ENCODE peak calls at places on chromosomes 7 and 10, in eight cellular contexts. M is NCI-H1436, N is HT-29, Z is kidney glomerular epithelial cell, W is hepatic stellate cell, H is suprapubic skin, T is fibroblast of mammary gland, P is lung microvascular endothelial cell. L is an unnamed sample.
A peak's percentile ranks its signal among the peaks of the same experiment; 100 is the strongest.

GRCh38 chr10:103502849-103503660 is 9.6 kb downstream of the NEURL1 start:
- DNase-seq in M (no peak), N (no peak), Z (no peak), W (no peak), H (no peak), T (no peak), P (no peak), L (no peak)

GRCh38 chr7:6375346-6376101 is 72.2 kb downstream of the DAGLB start:
- DNase-seq in M (no peak), N (peak; percentile 66), Z (no peak), W (no peak), H (no peak), T (peak; percentile 27), P (peak; percentile 41), L (no peak)

GRCh38 chr10:5076615-5077014 is 17.6 kb upstream of the AKR1C3 start:
- DNase-seq in M (no peak), N (no peak), Z (no peak), W (no peak), H (no peak), T (peak; percentile 36), P (no peak), L (peak; percentile 51)

GRCh38 chr10:76297787-76298281 is 866.4 kb downstream of the LRMDA start:
- DNase-seq in M (peak; percentile 77), N (no peak), Z (peak; percentile 98), W (no peak), H (no peak), T (no peak), P (no peak), L (no peak)

GRCh38 chr7:80450621-80451308 is 61.1 kb downstream of the GNAT3 start:
- DNase-seq in M (no peak), N (peak; percentile 63), Z (no peak), W (no peak), H (no peak), T (peak; percentile 39), P (no peak), L (peak; percentile 11)

GRCh38 chr10:31034041-31034918 is 2.6 kb upstream of the ZNF438 start:
- DNase-seq in M (no peak), N (no peak), Z (peak; percentile 68), W (peak; percentile 53), H (no peak), T (peak; percentile 96), P (peak; percentile 61), L (peak; percentile 88)

GRCh38 chr7:142716596-142716995 is 32.7 kb upstream of the PRSS1 start:
- DNase-seq in M (no peak), N (no peak), Z (no peak), W (no peak), H (no peak), T (no peak), P (no peak), L (no peak)

GRCh38 chr7:47945261-47946015 is 2.8 kb downstream of the PKD1L1 start:
- DNase-seq in M (peak; percentile 51), N (peak; percentile 85), Z (peak; percentile 32), W (peak; percentile 62), H (peak; percentile 88), T (peak; percentile 69), P (peak; percentile 77), L (no peak)

GRCh38 chr10:3825862-3826351 is 40.9 kb upstream of the KLF6 start:
- DNase-seq in M (no peak), N (no peak), Z (no peak), W (peak; percentile 19), H (no peak), T (peak; percentile 70), P (no peak), L (no peak)

GRCh38 chr7:51028128-51028830 is 245.6 kb upstream of the GRB10 start:
- DNase-seq in M (no peak), N (no peak), Z (no peak), W (no peak), H (no peak), T (no peak), P (no peak), L (no peak)

GRCh38 chr10:75448166-75448565 is 16.7 kb downstream of the LRMDA start:
- DNase-seq in M (no peak), N (no peak), Z (no peak), W (no peak), H (no peak), T (no peak), P (no peak), L (no peak)

GRCh38 chr10:30415613-30416012 is 18.4 kb upstream of the MAP3K8 start:
- DNase-seq in M (no peak), N (no peak), Z (no peak), W (no peak), H (no peak), T (no peak), P (no peak), L (no peak)

GRCh38 chr10:99834410-99834809 is 52.0 kb downstream of the ABCC2 start:
- DNase-seq in M (no peak), N (no peak), Z (peak; percentile 88), W (peak; percentile 82), H (no peak), T (peak; percentile 91), P (peak; percentile 23), L (peak; percentile 58)

GRCh38 chr7:87447251-87447650 is 28.2 kb downstream of the ABCB4 start:
- DNase-seq in M (no peak), N (no peak), Z (no peak), W (no peak), H (no peak), T (peak; percentile 7), P (no peak), L (no peak)

GRCh38 chr10:46536171-46536570 is 20.3 kb downstream of the GPRIN2 start:
- DNase-seq in M (no peak), N (no peak), Z (no peak), W (no peak), H (peak; percentile 77), T (no peak), P (no peak), L (no peak)

GRCh38 chr10:14603539-14604102 is 171.1 kb downstream of the FAM107B start:
- DNase-seq in M (no peak), N (peak; percentile 45), Z (no peak), W (peak; percentile 19), H (no peak), T (no peak), P (peak; percentile 14), L (no peak)

GRCh38 chr10:118870467-118871243 is 115.9 kb upstream of the CACUL1 start:
- DNase-seq in M (no peak), N (no peak), Z (peak; percentile 83), W (peak; percentile 31), H (no peak), T (peak; percentile 97), P (peak; percentile 81), L (no peak)

GRCh38 chr7:85554294-85554877 is 367.5 kb upstream of the SEMA3D start:
- DNase-seq in M (peak; percentile 20), N (peak; percentile 74), Z (peak; percentile 76), W (no peak), H (no peak), T (peak; percentile 81), P (peak; percentile 65), L (peak; percentile 30)

GRCh38 chr7:102152672-102153585 is 133.7 kb upstream of the SH2B2 start:
- DNase-seq in M (no peak), N (peak; percentile 96), Z (peak; percentile 49), W (peak; percentile 24), H (no peak), T (peak; percentile 18), P (peak; percentile 41), L (peak; percentile 20)

GRCh38 chr7:43879477-43879876 is 10.2 kb upstream of the MRPS24 start:
- DNase-seq in M (no peak), N (no peak), Z (peak; percentile 85), W (peak; percentile 62), H (no peak), T (peak; percentile 88), P (peak; percentile 89), L (peak; percentile 59)

GRCh38 chr7:42232275-42232674 is 4.7 kb downstream of the GLI3 start:
- DNase-seq in M (no peak), N (no peak), Z (peak; percentile 28), W (peak; percentile 22), H (peak; percentile 80), T (peak; percentile 71), P (peak; percentile 42), L (no peak)

GRCh38 chr10:70085975-70086613 is 33.4 kb downstream of the MACROH2A2 start:
- DNase-seq in M (no peak), N (no peak), Z (no peak), W (no peak), H (no peak), T (no peak), P (no peak), L (no peak)

GRCh38 chr7:91089382-91089963 is 174.8 kb upstream of the FZD1 start:
- DNase-seq in M (peak; percentile 42), N (peak; percentile 39), Z (peak; percentile 26), W (no peak), H (no peak), T (peak; percentile 57), P (peak; percentile 50), L (no peak)

GRCh38 chr7:95871078-95871848 is 98.9 kb downstream of the DYNC1I1 start:
- DNase-seq in M (peak; percentile 59), N (peak; percentile 79), Z (peak; percentile 36), W (peak; percentile 14), H (no peak), T (peak; percentile 60), P (peak; percentile 55), L (no peak)

GRCh38 chr10:100637785-100638184 is 102.0 kb downstream of the HIF1AN start:
- DNase-seq in M (no peak), N (peak; percentile 13), Z (no peak), W (no peak), H (no peak), T (no peak), P (peak; percentile 28), L (no peak)

GRCh38 chr10:133275683-133276092 is 980 bp downstream of the ADAM8 start:
- DNase-seq in M (no peak), N (peak; percentile 31), Z (no peak), W (no peak), H (no peak), T (no peak), P (no peak), L (no peak)

GRCh38 chr7:140972344-140972743 is 42.4 kb downstream of the MRPS33 start:
- DNase-seq in M (no peak), N (no peak), Z (no peak), W (no peak), H (no peak), T (no peak), P (no peak), L (no peak)

GRCh38 chr10:116826803-116827202 is 22.5 kb upstream of the ENO4 start:
- DNase-seq in M (no peak), N (no peak), Z (peak; percentile 56), W (no peak), H (no peak), T (peak; percentile 78), P (no peak), L (peak; percentile 17)

GRCh38 chr10:125510998-125511397 is 172.0 kb downstream of the TEX36 start:
- DNase-seq in M (no peak), N (no peak), Z (no peak), W (no peak), H (no peak), T (no peak), P (no peak), L (no peak)